ENCODE peak calls at places on chromosomes 3 and 15, in six cellular contexts. E is activated CD8-positive, alpha-beta memory T cell treated with anti-CD3 and anti-CD28 coated beads for 48 hours; R is colonic mucosa; L is ACHN; J is activated naive CD8-positive, alpha-beta T cell treated with anti-CD3 and anti-CD28 coated beads, Interleukin-2, amount 10 ng/mL, durations not matched to agents 7 days and 5 days; P is T-helper 9 cell. N is an unnamed sample.

GRCh38 chr3:54892168-54892567 is 35.7 kb downstream of the LRTM1 start:
- DNase-seq in L (no peak), E (no peak), R (no peak), P (no peak), J (no peak), N (no peak)

GRCh38 chr15:90191795-90192494 is 9.2 kb upstream of the SEMA4B start:
- DNase-seq in P (no peak), J (peak), R (peak), E (no peak), L (peak), N (peak)

GRCh38 chr3:53773586-53774368 is 72.4 kb downstream of the CHDH start:
- DNase-seq in L (no peak), J (no peak), P (no peak), R (no peak), E (no peak), N (no peak)

GRCh38 chr3:131174752-131175151 is 148.1 kb downstream of the NEK11 start:
- DNase-seq in P (no peak), L (peak), E (no peak), R (no peak), J (peak), N (no peak)

GRCh38 chr15:47568030-47568429 is 149.3 kb upstream of the SEMA6D start:
- DNase-seq in L (no peak), E (no peak), J (no peak), R (no peak), P (no peak), N (no peak)

GRCh38 chr3:143472731-143473523 is 353.4 kb downstream of the CHST2 start:
- DNase-seq in P (no peak), J (no peak), R (no peak), E (no peak), L (no peak), N (no peak)

GRCh38 chr15:79779739-79780138 is 117.1 kb downstream of the MTHFS start:
- DNase-seq in R (no peak), E (no peak), P (no peak), J (no peak), L (no peak), N (no peak)

GRCh38 chr15:39852237-39852636 is 67.8 kb downstream of the GPR176 start:
- DNase-seq in E (no peak), L (no peak), P (no peak), R (no peak), J (no peak), N (no peak)

GRCh38 chr3:31166249-31166885 is 271.9 kb upstream of the GADL1 start:
- DNase-seq in J (no peak), L (peak), P (no peak), E (no peak), R (no peak), N (no peak)

GRCh38 chr3:170802164-170803151 is 67.5 kb downstream of the RPL22L1 start:
- DNase-seq in L (peak), E (no peak), P (no peak), J (no peak), R (no peak), N (no peak)

GRCh38 chr15:66617137-66618090 is 51.6 kb upstream of the LCTL start:
- DNase-seq in L (no peak), P (no peak), E (no peak), J (no peak), R (peak), N (peak)

GRCh38 chr3:127157181-127157828 is 35.6 kb upstream of the PRR23E start:
- DNase-seq in E (no peak), L (no peak), P (no peak), R (no peak), J (no peak), N (no peak)

GRCh38 chr15:79539426-79539825 is 107.3 kb downstream of the MINAR1 start:
- DNase-seq in J (no peak), L (no peak), R (no peak), P (no peak), E (no peak), N (no peak)

GRCh38 chr3:157594413-157594812 is 91.2 kb upstream of the VEPH1 start:
- DNase-seq in J (no peak), L (no peak), R (no peak), E (no peak), P (no peak), N (no peak)

GRCh38 chr15:49313650-49314049 is 109.4 kb upstream of the FGF7 start:
- DNase-seq in J (no peak), P (no peak), R (no peak), E (no peak), L (peak), N (no peak)

GRCh38 chr15:55915876-55916567 is 77.4 kb downstream of the NEDD4 start:
- DNase-seq in E (no peak), J (no peak), P (no peak), L (no peak), R (no peak), N (no peak)

GRCh38 chr15:82643992-82644391 is 3.2 kb downstream of the CPEB1 start:
- DNase-seq in J (no peak), L (no peak), R (no peak), P (no peak), E (no peak), N (no peak)

GRCh38 chr15:39835550-39835949 is 52.9 kb upstream of the FSIP1 start:
- DNase-seq in L (no peak), E (no peak), P (no peak), J (no peak), R (no peak), N (no peak)

GRCh38 chr3:33855884-33856546 is 57.6 kb downstream of the PDCD6IP start:
- DNase-seq in L (no peak), E (no peak), P (no peak), R (no peak), J (no peak), N (no peak)

GRCh38 chr3:65174713-65175112 is 486.9 kb upstream of the ADAMTS9 start:
- DNase-seq in R (no peak), P (no peak), L (no peak), J (no peak), E (no peak), N (no peak)

GRCh38 chr3:155026999-155027591 is 53.0 kb upstream of the MME start:
- DNase-seq in R (no peak), L (no peak), E (no peak), J (no peak), P (no peak), N (no peak)

GRCh38 chr3:99920530-99921376 is 103.1 kb downstream of the CMSS1 start:
- DNase-seq in L (peak), P (no peak), R (peak), J (no peak), E (no peak), N (peak)

GRCh38 chr3:133038731-133039398 is 674 bp downstream of the TMEM108 start:
- DNase-seq in E (no peak), J (peak), P (no peak), L (no peak), R (no peak), N (peak)

GRCh38 chr3:106813742-106814141 is 563.5 kb upstream of the CCDC54 start:
- DNase-seq in L (no peak), E (no peak), P (no peak), J (no peak), R (no peak), N (no peak)

GRCh38 chr3:127339943-127340861 is 52.4 kb upstream of the PRR20G start:
- DNase-seq in J (no peak), E (no peak), L (no peak), P (no peak), R (no peak), N (no peak)

GRCh38 chr3:194711913-194712312 is 26.2 kb downstream of the FAM43A start:
- DNase-seq in P (no peak), E (no peak), L (peak), J (no peak), R (no peak), N (no peak)

GRCh38 chr3:10732292-10732691 is 83.7 kb upstream of the SLC6A11 start:
- DNase-seq in R (no peak), L (no peak), E (no peak), P (no peak), J (no peak), N (no peak)

GRCh38 chr15:88341653-88342052 is 85.1 kb upstream of the NTRK3 start:
- DNase-seq in J (no peak), L (no peak), E (no peak), P (no peak), R (no peak), N (no peak)

GRCh38 chr15:60721706-60722105 is 242.8 kb upstream of the ICE2 start:
- DNase-seq in J (no peak), L (no peak), E (no peak), P (no peak), R (no peak), N (no peak)

GRCh38 chr3:4904801-4905695 is 74.2 kb upstream of the BHLHE40 start:
- DNase-seq in J (no peak), L (no peak), P (no peak), E (no peak), R (peak), N (no peak)

GRCh38 chr15:96303503-96304054 is 26.9 kb upstream of the NR2F2 start:
- DNase-seq in R (no peak), L (no peak), P (no peak), J (no peak), E (no peak), N (no peak)

GRCh38 chr3:8445861-8446260 is 55.8 kb upstream of the LMCD1 start:
- DNase-seq in E (no peak), L (peak), P (no peak), J (no peak), R (no peak), N (no peak)

GRCh38 chr3:173397161-173398110 is at the start of gene NLGN1:
- DNase-seq in J (no peak), P (no peak), R (peak), E (no peak), L (peak), N (peak)

GRCh38 chr15:73994912-73995622 is 551 bp downstream of the PML start:
- DNase-seq in L (no peak), P (no peak), E (no peak), R (peak), J (no peak), N (peak)

GRCh38 chr3:146577662-146578061 is 27.5 kb downstream of the PLSCR5 start:
- DNase-seq in E (no peak), R (no peak), L (peak), P (peak), J (no peak), N (no peak)

GRCh38 chr3:196323723-196324122 is 5.7 kb upstream of the DYNLT2B start:
- DNase-seq in P (no peak), E (no peak), J (no peak), R (no peak), L (no peak), N (no peak)

GRCh38 chr3:58188921-58189451 is 21.8 kb downstream of the DNASE1L3 start:
- DNase-seq in E (no peak), J (no peak), P (no peak), L (no peak), R (no peak), N (no peak)

GRCh38 chr15:52556524-52556923 is 12.3 kb downstream of the ARPP19 start:
- DNase-seq in E (no peak), L (no peak), J (no peak), R (no peak), P (no peak), N (no peak)

GRCh38 chr15:70636540-70637165 is 126.7 kb downstream of the UACA start:
- DNase-seq in E (no peak), R (no peak), L (peak), J (no peak), P (no peak), N (no peak)

GRCh38 chr3:14716593-14716992 is 41.7 kb downstream of the C3orf20 start:
- DNase-seq in J (no peak), R (no peak), E (no peak), L (no peak), P (no peak), N (no peak)